ENCODE peak calls at places on chromosomes 11 and 22, in five cellular contexts. One of them, this sample, is unnamed.

GRCh38 chr22:37179126-37179470 is 8.9 kb downstream of the C1QTNF6 start:
- DNase-seq in brain microvascular endothelial cell: no peak
- DNase-seq in small intestine: no peak
- DNase-seq in GM23338: no peak
- DNase-seq in endodermal cell: no peak
- DNase-seq in this sample: no peak

GRCh38 chr11:92477686-92478085 is 253.1 kb downstream of the FAT3 start:
- DNase-seq in brain microvascular endothelial cell: no peak
- DNase-seq in small intestine: no peak
- DNase-seq in GM23338: no peak
- DNase-seq in endodermal cell: no peak
- DNase-seq in this sample: no peak

GRCh38 chr11:67373916-67374570 is 645 bp upstream of the CLCF1 start:
- DNase-seq in brain microvascular endothelial cell: peak; percentile 93
- DNase-seq in small intestine: peak; percentile 64
- DNase-seq in GM23338: peak; percentile 86
- DNase-seq in endodermal cell: peak; percentile 94
- DNase-seq in this sample: peak; percentile 91

GRCh38 chr22:37021710-37022482 is 2.4 kb downstream of the MPST start:
- DNase-seq in brain microvascular endothelial cell: no peak
- DNase-seq in small intestine: peak; percentile 59
- DNase-seq in GM23338: peak; percentile 82
- DNase-seq in endodermal cell: peak; percentile 73
- DNase-seq in this sample: peak; percentile 88

GRCh38 chr22:39453765-39454378 is 2.9 kb upstream of the MGAT3 start:
- DNase-seq in brain microvascular endothelial cell: no peak
- DNase-seq in small intestine: no peak
- DNase-seq in GM23338: peak; percentile 56
- DNase-seq in endodermal cell: peak; percentile 78
- DNase-seq in this sample: peak; percentile 77

GRCh38 chr11:59205664-59206063 is 7.1 kb downstream of the MPEG1 start:
- DNase-seq in brain microvascular endothelial cell: no peak
- DNase-seq in small intestine: no peak
- DNase-seq in GM23338: no peak
- DNase-seq in endodermal cell: no peak
- DNase-seq in this sample: no peak

GRCh38 chr22:38107692-38108515 is 2.6 kb downstream of the BAIAP2L2 start:
- DNase-seq in brain microvascular endothelial cell: no peak
- DNase-seq in small intestine: peak; percentile 96
- DNase-seq in GM23338: no peak
- DNase-seq in endodermal cell: no peak
- DNase-seq in this sample: peak; percentile 66

GRCh38 chr11:31959711-31960110 is 131.2 kb upstream of the RCN1 start:
- DNase-seq in brain microvascular endothelial cell: no peak
- DNase-seq in small intestine: no peak
- DNase-seq in GM23338: no peak
- DNase-seq in endodermal cell: no peak
- DNase-seq in this sample: no peak

GRCh38 chr11:65325435-65325834 is 8.2 kb upstream of the DPF2 start:
- DNase-seq in brain microvascular endothelial cell: no peak
- DNase-seq in small intestine: no peak
- DNase-seq in GM23338: no peak
- DNase-seq in endodermal cell: no peak
- DNase-seq in this sample: no peak

GRCh38 chr11:64762277-64762915 is 2.6 kb upstream of the PYGM start:
- DNase-seq in brain microvascular endothelial cell: no peak
- DNase-seq in small intestine: no peak
- DNase-seq in GM23338: peak; percentile 77
- DNase-seq in endodermal cell: peak; percentile 88
- DNase-seq in this sample: peak; percentile 64

GRCh38 chr22:36258750-36259619 is 6.1 kb downstream of the APOL1 start:
- DNase-seq in brain microvascular endothelial cell: no peak
- DNase-seq in small intestine: no peak
- DNase-seq in GM23338: peak; percentile 78
- DNase-seq in endodermal cell: peak; percentile 88
- DNase-seq in this sample: peak; percentile 72

GRCh38 chr22:42623301-42623751 is 8.6 kb upstream of the POLDIP3 start:
- DNase-seq in brain microvascular endothelial cell: no peak
- DNase-seq in small intestine: peak; percentile 52
- DNase-seq in GM23338: no peak
- DNase-seq in endodermal cell: no peak
- DNase-seq in this sample: no peak

GRCh38 chr22:27474711-27475547 is 326.6 kb downstream of the MN1 start:
- DNase-seq in brain microvascular endothelial cell: peak; percentile 91
- DNase-seq in small intestine: no peak
- DNase-seq in GM23338: peak; percentile 88
- DNase-seq in endodermal cell: peak; percentile 89
- DNase-seq in this sample: peak; percentile 67

GRCh38 chr11:61345170-61345610 is 12.2 kb downstream of the TKFC start:
- DNase-seq in brain microvascular endothelial cell: no peak
- DNase-seq in small intestine: no peak
- DNase-seq in GM23338: no peak
- DNase-seq in endodermal cell: no peak
- DNase-seq in this sample: no peak

GRCh38 chr22:48365386-48365785 is 1462.3 kb downstream of the BRD1 start:
- DNase-seq in brain microvascular endothelial cell: no peak
- DNase-seq in small intestine: no peak
- DNase-seq in GM23338: no peak
- DNase-seq in endodermal cell: no peak
- DNase-seq in this sample: no peak

GRCh38 chr11:6648505-6648904 is 7.1 kb downstream of the DCHS1 start:
- DNase-seq in brain microvascular endothelial cell: no peak
- DNase-seq in small intestine: no peak
- DNase-seq in GM23338: no peak
- DNase-seq in endodermal cell: peak; percentile 3
- DNase-seq in this sample: peak; percentile 8

GRCh38 chr11:63769044-63769718 is 606 bp upstream of the ZFTA start:
- DNase-seq in brain microvascular endothelial cell: no peak
- DNase-seq in small intestine: no peak
- DNase-seq in GM23338: peak; percentile 55
- DNase-seq in endodermal cell: peak; percentile 66
- DNase-seq in this sample: peak; percentile 80

GRCh38 chr11:81245791-81246190 is 1487.9 kb downstream of the FAM181B start:
- DNase-seq in brain microvascular endothelial cell: no peak
- DNase-seq in small intestine: peak; percentile 62
- DNase-seq in GM23338: no peak
- DNase-seq in endodermal cell: no peak
- DNase-seq in this sample: no peak

GRCh38 chr11:72066855-72067254 is 13.5 kb downstream of the NUMA1 start:
- DNase-seq in brain microvascular endothelial cell: no peak
- DNase-seq in small intestine: no peak
- DNase-seq in GM23338: no peak
- DNase-seq in endodermal cell: no peak
- DNase-seq in this sample: no peak

GRCh38 chr11:86632499-86633269 is 39.7 kb downstream of the ME3 start:
- DNase-seq in brain microvascular endothelial cell: peak; percentile 98
- DNase-seq in small intestine: no peak
- DNase-seq in GM23338: peak; percentile 39
- DNase-seq in endodermal cell: peak; percentile 89
- DNase-seq in this sample: peak; percentile 43

GRCh38 chr11:35649984-35650383 is 12.6 kb upstream of the TRIM44 start:
- DNase-seq in brain microvascular endothelial cell: peak; percentile 53
- DNase-seq in small intestine: no peak
- DNase-seq in GM23338: no peak
- DNase-seq in endodermal cell: no peak
- DNase-seq in this sample: no peak

GRCh38 chr11:32775908-32776307 is 18.6 kb downstream of the CCDC73 start:
- DNase-seq in brain microvascular endothelial cell: no peak
- DNase-seq in small intestine: no peak
- DNase-seq in GM23338: no peak
- DNase-seq in endodermal cell: no peak
- DNase-seq in this sample: no peak

GRCh38 chr11:115256326-115257197 is 247.7 kb downstream of the CADM1 start:
- DNase-seq in brain microvascular endothelial cell: no peak
- DNase-seq in small intestine: no peak
- DNase-seq in GM23338: peak; percentile 39
- DNase-seq in endodermal cell: peak; percentile 84
- DNase-seq in this sample: peak; percentile 27

GRCh38 chr11:86099727-86100320 is 30.9 kb upstream of the PICALM start:
- DNase-seq in brain microvascular endothelial cell: no peak
- DNase-seq in small intestine: peak; percentile 76
- DNase-seq in GM23338: no peak
- DNase-seq in endodermal cell: no peak
- DNase-seq in this sample: no peak

GRCh38 chr11:85752890-85753581 is 57.9 kb downstream of the SYTL2 start:
- DNase-seq in brain microvascular endothelial cell: no peak
- DNase-seq in small intestine: peak; percentile 71
- DNase-seq in GM23338: no peak
- DNase-seq in endodermal cell: no peak
- DNase-seq in this sample: no peak

GRCh38 chr11:9868641-9869040 is 204.8 kb downstream of the SWAP70 start:
- DNase-seq in brain microvascular endothelial cell: no peak
- DNase-seq in small intestine: no peak
- DNase-seq in GM23338: no peak
- DNase-seq in endodermal cell: no peak
- DNase-seq in this sample: no peak

GRCh38 chr11:95790123-95790932 is at the start of gene CEP57:
- DNase-seq in brain microvascular endothelial cell: peak; percentile 99
- DNase-seq in small intestine: peak; percentile 99
- DNase-seq in GM23338: peak; percentile 99
- DNase-seq in endodermal cell: peak; percentile 98
- DNase-seq in this sample: peak; percentile 87

GRCh38 chr11:102416974-102417373 is 35.6 kb downstream of the TMEM123 start:
- DNase-seq in brain microvascular endothelial cell: no peak
- DNase-seq in small intestine: no peak
- DNase-seq in GM23338: no peak
- DNase-seq in endodermal cell: no peak
- DNase-seq in this sample: no peak
- H3K4me3 ChIP-seq in brain microvascular endothelial cell: no peak overlapping the region
- H3K4me3 ChIP-seq in small intestine: no peak overlapping the region
- H3K4me3 ChIP-seq in GM23338: no peak overlapping the region
- H3K4me3 ChIP-seq in endodermal cell: no peak overlapping the region
- H3K4me3 ChIP-seq in this sample: no peak overlapping the region

DNA sequence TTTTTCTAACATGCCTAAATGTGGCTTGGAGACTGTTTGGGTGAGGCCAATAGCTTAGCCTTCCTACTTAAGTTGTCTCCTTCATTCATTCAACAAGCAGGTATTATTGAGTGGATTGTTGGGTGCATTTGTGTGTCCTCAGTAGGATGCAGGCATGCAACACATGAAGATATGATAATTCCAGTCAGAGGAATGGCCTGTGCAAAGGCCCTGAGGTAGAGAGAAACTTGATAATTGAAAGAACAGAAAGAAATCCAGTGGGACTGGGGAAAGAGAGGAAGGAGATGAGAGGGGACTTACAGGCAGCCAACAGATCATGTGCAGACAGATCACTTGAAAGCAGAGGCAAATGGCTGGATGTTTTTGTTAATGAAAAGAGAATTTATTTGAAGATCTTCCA is 15.3 kb upstream of the PRAME start:
- DNase-seq in brain microvascular endothelial cell: no peak
- DNase-seq in small intestine: no peak
- DNase-seq in GM23338: no peak
- DNase-seq in endodermal cell: peak; percentile 6
- DNase-seq in this sample: no peak
- H3K27me3 ChIP-seq in brain microvascular endothelial cell: peaks cover 26% of the 10 kb centered on the region
- H3K27me3 ChIP-seq in small intestine: peaks cover 2% of the 10 kb centered on the region
- H3K27me3 ChIP-seq in GM23338: peaks cover 100% of the 10 kb centered on the region
- H3K27me3 ChIP-seq in endodermal cell: peaks cover 20% of the 10 kb centered on the region
- H3K27me3 ChIP-seq in this sample: peaks cover 64% of the 10 kb centered on the region

DNA sequence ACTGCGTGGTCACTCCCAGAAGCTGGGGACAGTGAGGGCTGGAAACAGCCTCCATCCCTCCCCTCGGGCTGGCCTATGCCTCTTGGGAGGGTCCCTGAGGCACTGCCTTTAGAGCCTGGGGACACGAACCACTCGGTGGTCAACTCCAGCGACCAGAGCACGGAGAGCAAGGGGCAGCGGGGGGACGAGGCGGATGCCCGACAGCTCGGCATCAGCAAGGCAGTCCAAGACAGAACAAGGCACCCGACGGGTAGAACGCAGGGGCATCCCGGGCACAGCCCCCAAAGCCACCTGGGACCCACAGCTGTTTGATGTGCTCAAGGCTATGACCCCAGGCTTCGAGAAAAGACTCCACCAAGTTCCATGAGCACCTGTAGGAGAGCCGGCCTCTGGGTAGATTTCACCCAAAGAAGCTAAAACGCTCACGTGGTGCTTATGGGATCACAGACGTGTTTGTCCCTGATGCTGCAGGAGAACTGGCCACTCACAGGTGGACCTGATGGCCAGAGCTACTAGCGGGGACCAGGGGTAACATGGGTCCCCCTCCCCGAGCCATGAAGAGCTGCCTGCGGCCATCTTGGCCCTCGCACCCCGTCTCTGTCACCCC is 510 bp upstream of the LSP1 start:
- DNase-seq in brain microvascular endothelial cell: no peak
- DNase-seq in small intestine: no peak
- DNase-seq in GM23338: no peak
- DNase-seq in endodermal cell: no peak
- DNase-seq in this sample: no peak
- H3K4me3 ChIP-seq in brain microvascular endothelial cell: no peak overlapping the region
- H3K4me3 ChIP-seq in small intestine: no peak overlapping the region
- H3K4me3 ChIP-seq in GM23338: no peak overlapping the region
- H3K4me3 ChIP-seq in endodermal cell: no peak overlapping the region
- H3K4me3 ChIP-seq in this sample: no peak overlapping the region

GRCh38 chr22:20966883-20967696 is at the start of gene AIFM3:
- DNase-seq in brain microvascular endothelial cell: no peak
- DNase-seq in small intestine: no peak
- DNase-seq in GM23338: no peak
- DNase-seq in endodermal cell: no peak
- DNase-seq in this sample: peak; percentile 66

GRCh38 chr22:20970939-20971657 is 4.0 kb downstream of the AIFM3 start:
- DNase-seq in brain microvascular endothelial cell: no peak
- DNase-seq in small intestine: no peak
- DNase-seq in GM23338: no peak
- DNase-seq in endodermal cell: peak; percentile 66
- DNase-seq in this sample: peak; percentile 57

GRCh38 chr22:20965888-20966855 is 883 bp upstream of the AIFM3 start:
- DNase-seq in brain microvascular endothelial cell: no peak
- DNase-seq in small intestine: no peak
- DNase-seq in GM23338: no peak
- DNase-seq in endodermal cell: peak; percentile 55
- DNase-seq in this sample: peak; percentile 64

GRCh38 chr22:20967697-20968201 is 694 bp downstream of the AIFM3 start:
- DNase-seq in brain microvascular endothelial cell: no peak
- DNase-seq in small intestine: no peak
- DNase-seq in GM23338: peak; percentile 53
- DNase-seq in endodermal cell: peak; percentile 75
- DNase-seq in this sample: peak; percentile 93

DNA sequence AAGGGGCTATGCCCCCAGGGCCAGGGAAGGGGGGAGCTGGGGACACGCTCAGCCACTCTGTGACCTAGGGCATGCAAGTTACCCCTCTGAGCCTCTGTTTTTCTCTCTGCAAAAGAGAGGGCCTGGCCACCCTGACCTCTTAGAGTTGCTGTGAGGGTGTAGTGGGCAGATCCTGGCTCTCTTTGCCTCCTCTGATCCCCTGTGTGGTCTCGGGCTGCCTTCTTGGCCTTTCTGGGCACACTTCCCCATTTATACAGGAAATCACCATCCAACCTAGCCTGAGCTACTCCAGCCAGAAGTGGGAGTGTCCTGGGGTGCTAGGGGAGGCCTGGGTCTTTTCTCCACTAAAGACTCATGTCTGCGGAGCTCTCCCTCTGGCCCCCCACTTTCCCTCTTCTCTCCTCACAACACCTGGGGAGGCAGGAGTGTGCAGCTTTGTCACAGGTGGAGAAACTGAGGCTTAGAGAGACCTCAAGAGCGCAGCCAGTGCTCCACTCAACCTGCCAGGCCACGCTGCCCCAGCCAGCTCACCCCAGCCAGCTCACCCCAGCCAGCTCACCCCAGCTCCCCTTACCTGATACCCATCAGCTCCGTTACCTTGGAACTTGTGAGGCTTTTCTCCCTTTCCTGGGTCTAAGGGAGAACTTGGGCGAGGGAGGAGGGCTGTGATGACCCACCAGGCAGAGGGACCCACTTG is 1.4 kb downstream of the AIFM3 start:
- DNase-seq in brain microvascular endothelial cell: no peak
- DNase-seq in small intestine: no peak
- DNase-seq in GM23338: no peak
- DNase-seq in endodermal cell: no peak
- DNase-seq in this sample: peak; percentile 43
- H3K27me3 ChIP-seq in brain microvascular endothelial cell: peaks cover 17% of the 10 kb centered on the region
- H3K27me3 ChIP-seq in small intestine: peaks cover 3% of the 10 kb centered on the region
- H3K27me3 ChIP-seq in GM23338: peaks cover 78% of the 10 kb centered on the region
- H3K27me3 ChIP-seq in endodermal cell: peaks cover 80% of the 10 kb centered on the region
- H3K27me3 ChIP-seq in this sample: peaks cover 56% of the 10 kb centered on the region

This sample was measured in H7.